ENCODE peak calls at places on chromosomes 3 and 15, in five cellular contexts. T, Y, I, S and B are unnamed samples.
A peak's percentile ranks its signal among the peaks of the same experiment; 100 is the strongest.

GRCh38 chr3:60610441-60611112 is 640.7 kb downstream of the FHIT start:
- DNase-seq in T (no peak), Y (no peak), I (no peak), S (no peak), B (no peak)

GRCh38 chr3:150666167-150666566 is 37.6 kb downstream of the ERICH6 start:
- DNase-seq in T (no peak), Y (no peak), I (no peak), S (no peak), B (no peak)

GRCh38 chr3:17590465-17590864 is 152.0 kb downstream of the TBC1D5 start:
- DNase-seq in T (no peak), Y (no peak), I (no peak), S (no peak), B (no peak)

GRCh38 chr3:151316267-151316991 is at the start of gene GPR87:
- DNase-seq in T (no peak), Y (peak; percentile 88), I (no peak), S (no peak), B (no peak)

GRCh38 chr3:129824926-129825541 is 68.5 kb downstream of the TMCC1 start:
- DNase-seq in T (peak; percentile 62), Y (peak; percentile 58), I (peak; percentile 52), S (peak; percentile 20), B (peak; percentile 59)

GRCh38 chr15:34944946-34945345 is 24.6 kb downstream of the AQR start:
- DNase-seq in T (no peak), Y (no peak), I (no peak), S (no peak), B (no peak)

GRCh38 chr3:106824856-106825255 is 552.4 kb upstream of the CCDC54 start:
- DNase-seq in T (peak; percentile 3), Y (peak; percentile 12), I (no peak), S (no peak), B (peak; percentile 42)

GRCh38 chr15:99103279-99103678 is 1.6 kb upstream of the SYNM start:
- DNase-seq in T (no peak), Y (no peak), I (no peak), S (no peak), B (no peak)

GRCh38 chr3:129162729-129163579 is 2.1 kb upstream of the ISY1 start:
- DNase-seq in T (peak; percentile 29), Y (no peak), I (peak; percentile 42), S (no peak), B (peak; percentile 30)

GRCh38 chr3:56688191-56688590 is 5.1 kb upstream of the TASOR start:
- DNase-seq in T (no peak), Y (no peak), I (no peak), S (no peak), B (no peak)

GRCh38 chr3:122395582-122395981 is 11.6 kb downstream of the FAM162A start:
- DNase-seq in T (no peak), Y (no peak), I (no peak), S (no peak), B (no peak)

GRCh38 chr3:48408823-48409281 is 21.0 kb downstream of the PLXNB1 start:
- DNase-seq in T (no peak), Y (no peak), I (no peak), S (no peak), B (no peak)

GRCh38 chr15:39904115-39904514 is 16.0 kb downstream of the GPR176 start:
- DNase-seq in T (no peak), Y (no peak), I (no peak), S (no peak), B (no peak)

GRCh38 chr15:39907216-39907615 is 12.8 kb downstream of the GPR176 start:
- DNase-seq in T (peak; percentile 9), Y (no peak), I (no peak), S (no peak), B (no peak)

DNA sequence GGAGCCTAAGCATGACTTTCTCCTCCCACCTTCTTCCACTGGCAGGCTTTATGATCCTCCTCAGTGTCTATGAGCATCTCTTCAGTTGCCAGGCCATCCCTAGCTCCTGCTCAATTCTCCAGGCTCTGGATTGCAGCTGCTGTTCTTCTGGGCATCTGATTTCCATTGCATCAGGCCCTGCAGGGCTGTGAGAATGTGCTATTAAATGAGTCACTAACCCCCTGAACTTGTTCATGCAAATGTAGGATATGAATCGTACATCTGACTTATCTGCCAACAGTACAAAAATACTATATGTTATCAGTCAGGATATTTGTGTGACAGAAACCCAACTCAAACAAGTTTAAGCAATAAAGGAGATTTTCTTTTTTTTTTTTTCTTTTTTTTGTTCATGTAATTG is 11.9 kb downstream of the GPR176 start:
- DNase-seq in T (no peak), Y (no peak), I (no peak), S (no peak), B (peak; percentile 82)
- TF ChIP-seq MAX in T (no peak), Y (no peak), I (no peak), S (no peak), B (no peak)

GRCh38 chr15:74725845-74726773 is 781 bp upstream of the CYP1A1 start:
- DNase-seq in T (peak; percentile 46), Y (no peak), I (peak; percentile 53), S (no peak), B (peak; percentile 24)
- TF ChIP-seq EZH2 in T (no peak), Y (no peak), I (no peak), S (no peak), B (peak; percentile 22)

GRCh38 chr15:75840659-75841058 is 2.6 kb upstream of the UBE2Q2 start:
- DNase-seq in T (no peak), Y (no peak), I (no peak), S (no peak), B (peak; percentile 74)
- TF ChIP-seq MAX in T (no peak), Y (no peak), I (no peak), S (no peak), B (peak; percentile 66)

GRCh38 chr3:63990733-63991132 is 32.6 kb downstream of the PSMD6 start:
- DNase-seq in T (peak; percentile 58), Y (no peak), I (no peak), S (no peak), B (peak; percentile 10)
- TF ChIP-seq EZH2 in T (no peak), Y (no peak), I (no peak), S (no peak), B (no peak)

GRCh38 chr15:89893027-89893426 is 767 bp downstream of the AP3S2 start:
- DNase-seq in T (no peak), Y (no peak), I (no peak), S (no peak), B (no peak)
- TF ChIP-seq MAX in T (no peak), Y (no peak), I (no peak), S (no peak), B (no peak)